ENCODE peak calls at places on chromosomes 2 and 18, in six cellular contexts. One of them, this sample, is unnamed.

GRCh38 chr18:45957100-45957499 is 10.0 kb downstream of the EPG5 start:
- DNase-seq in activated gamma-delta T cell treated with anti-CD3 and anti-CD28 coated beads, Interleukin-2, amount 50 U/mL, for 16 hours: no peak
- DNase-seq in amniotic stem cell: no peak
- DNase-seq in T follicular helper cell: no peak
- DNase-seq in small intestine: no peak
- DNase-seq in nucleus accumbens: no peak
- DNase-seq in this sample: no peak

GRCh38 chr2:172246649-172247048 is 143.9 kb upstream of the DLX2 start:
- DNase-seq in T follicular helper cell: no peak
- DNase-seq in amniotic stem cell: no peak
- DNase-seq in activated gamma-delta T cell treated with anti-CD3 and anti-CD28 coated beads, Interleukin-2, amount 50 U/mL, for 16 hours: no peak
- DNase-seq in nucleus accumbens: no peak
- DNase-seq in small intestine: no peak
- DNase-seq in this sample: no peak

GRCh38 chr2:75751824-75752468 is 41.2 kb upstream of the GCFC2 start:
- DNase-seq in amniotic stem cell: no peak
- DNase-seq in nucleus accumbens: no peak
- DNase-seq in activated gamma-delta T cell treated with anti-CD3 and anti-CD28 coated beads, Interleukin-2, amount 50 U/mL, for 16 hours: no peak
- DNase-seq in small intestine: no peak
- DNase-seq in T follicular helper cell: no peak
- DNase-seq in this sample: no peak

GRCh38 chr18:27964811-27965210 is 212.1 kb downstream of the CDH2 start:
- DNase-seq in activated gamma-delta T cell treated with anti-CD3 and anti-CD28 coated beads, Interleukin-2, amount 50 U/mL, for 16 hours: no peak
- DNase-seq in T follicular helper cell: no peak
- DNase-seq in nucleus accumbens: no peak
- DNase-seq in small intestine: no peak
- DNase-seq in amniotic stem cell: no peak
- DNase-seq in this sample: no peak

GRCh38 chr2:68709421-68709911 is 25.1 kb upstream of the ARHGAP25 start:
- DNase-seq in nucleus accumbens: no peak
- DNase-seq in amniotic stem cell: peak; percentile 20
- DNase-seq in small intestine: peak; percentile 46
- DNase-seq in activated gamma-delta T cell treated with anti-CD3 and anti-CD28 coated beads, Interleukin-2, amount 50 U/mL, for 16 hours: no peak
- DNase-seq in T follicular helper cell: no peak
- DNase-seq in this sample: peak; percentile 68

GRCh38 chr2:172643142-172643541 is 87.3 kb downstream of the PDK1 start:
- DNase-seq in T follicular helper cell: no peak
- DNase-seq in amniotic stem cell: no peak
- DNase-seq in activated gamma-delta T cell treated with anti-CD3 and anti-CD28 coated beads, Interleukin-2, amount 50 U/mL, for 16 hours: no peak
- DNase-seq in small intestine: no peak
- DNase-seq in nucleus accumbens: no peak
- DNase-seq in this sample: no peak

GRCh38 chr2:225889452-225889851 is 489.9 kb downstream of the NYAP2 start:
- DNase-seq in small intestine: peak; percentile 32
- DNase-seq in T follicular helper cell: no peak
- DNase-seq in activated gamma-delta T cell treated with anti-CD3 and anti-CD28 coated beads, Interleukin-2, amount 50 U/mL, for 16 hours: no peak
- DNase-seq in nucleus accumbens: no peak
- DNase-seq in amniotic stem cell: peak; percentile 73
- DNase-seq in this sample: peak; percentile 66

GRCh38 chr2:102618452-102619413 is 620 bp upstream of the SLC9A2 start:
- DNase-seq in amniotic stem cell: no peak
- DNase-seq in small intestine: peak; percentile 64
- DNase-seq in nucleus accumbens: no peak
- DNase-seq in T follicular helper cell: no peak
- DNase-seq in activated gamma-delta T cell treated with anti-CD3 and anti-CD28 coated beads, Interleukin-2, amount 50 U/mL, for 16 hours: no peak
- DNase-seq in this sample: peak; percentile 39

GRCh38 chr18:44180683-44181082 is 500.0 kb upstream of the SETBP1 start:
- DNase-seq in nucleus accumbens: no peak
- DNase-seq in T follicular helper cell: no peak
- DNase-seq in small intestine: peak; percentile 6
- DNase-seq in amniotic stem cell: no peak
- DNase-seq in activated gamma-delta T cell treated with anti-CD3 and anti-CD28 coated beads, Interleukin-2, amount 50 U/mL, for 16 hours: no peak
- DNase-seq in this sample: no peak

GRCh38 chr18:40529478-40529877 is 1425.6 kb upstream of the PIK3C3 start:
- DNase-seq in T follicular helper cell: no peak
- DNase-seq in nucleus accumbens: no peak
- DNase-seq in small intestine: no peak
- DNase-seq in activated gamma-delta T cell treated with anti-CD3 and anti-CD28 coated beads, Interleukin-2, amount 50 U/mL, for 16 hours: no peak
- DNase-seq in amniotic stem cell: no peak
- DNase-seq in this sample: no peak

GRCh38 chr2:102268529-102269524 is 42.5 kb upstream of the IL1RL1 start:
- DNase-seq in small intestine: no peak
- DNase-seq in T follicular helper cell: no peak
- DNase-seq in amniotic stem cell: no peak
- DNase-seq in activated gamma-delta T cell treated with anti-CD3 and anti-CD28 coated beads, Interleukin-2, amount 50 U/mL, for 16 hours: no peak
- DNase-seq in nucleus accumbens: no peak
- DNase-seq in this sample: no peak

GRCh38 chr2:84971799-84972790 is 1.1 kb downstream of the KCMF1 start:
- DNase-seq in activated gamma-delta T cell treated with anti-CD3 and anti-CD28 coated beads, Interleukin-2, amount 50 U/mL, for 16 hours: peak; percentile 50
- DNase-seq in small intestine: peak; percentile 53
- DNase-seq in T follicular helper cell: peak; percentile 61
- DNase-seq in nucleus accumbens: peak; percentile 20
- DNase-seq in amniotic stem cell: no peak
- DNase-seq in this sample: peak; percentile 64

GRCh38 chr18:48186084-48186798 is 222.9 kb downstream of the ZBTB7C start:
- DNase-seq in activated gamma-delta T cell treated with anti-CD3 and anti-CD28 coated beads, Interleukin-2, amount 50 U/mL, for 16 hours: no peak
- DNase-seq in small intestine: no peak
- DNase-seq in T follicular helper cell: no peak
- DNase-seq in amniotic stem cell: no peak
- DNase-seq in nucleus accumbens: peak; percentile 3
- DNase-seq in this sample: peak; percentile 34

GRCh38 chr2:70688427-70688826 is 79.6 kb downstream of the ADD2 start:
- DNase-seq in T follicular helper cell: no peak
- DNase-seq in activated gamma-delta T cell treated with anti-CD3 and anti-CD28 coated beads, Interleukin-2, amount 50 U/mL, for 16 hours: no peak
- DNase-seq in nucleus accumbens: no peak
- DNase-seq in amniotic stem cell: no peak
- DNase-seq in small intestine: no peak
- DNase-seq in this sample: no peak

GRCh38 chr2:98730851-98731708 is at the start of gene MGAT4A:
- DNase-seq in nucleus accumbens: peak; percentile 79
- DNase-seq in small intestine: peak; percentile 84
- DNase-seq in T follicular helper cell: peak; percentile 75
- DNase-seq in activated gamma-delta T cell treated with anti-CD3 and anti-CD28 coated beads, Interleukin-2, amount 50 U/mL, for 16 hours: peak; percentile 57
- DNase-seq in amniotic stem cell: no peak
- DNase-seq in this sample: peak; percentile 86

GRCh38 chr2:217335341-217335966 is 475.6 kb upstream of the TNP1 start:
- DNase-seq in activated gamma-delta T cell treated with anti-CD3 and anti-CD28 coated beads, Interleukin-2, amount 50 U/mL, for 16 hours: no peak
- DNase-seq in amniotic stem cell: no peak
- DNase-seq in small intestine: peak; percentile 96
- DNase-seq in nucleus accumbens: no peak
- DNase-seq in T follicular helper cell: no peak
- DNase-seq in this sample: peak; percentile 54